ENCODE peak calls at places on chromosome 19, in seven cellular contexts. P, V, M, W, N, U and Z are unnamed samples.

GRCh38 chr19:7850975-7851622 is 21.1 kb downstream of the EVI5L start:
- DNase-seq in P (no peak), V (no peak), M (no peak), W (no peak), N (no peak), U (no peak), Z (no peak)

GRCh38 chr19:2164020-2164988 is 571 bp downstream of the DOT1L start:
- DNase-seq in P (peak), V (peak), M (no peak), W (no peak), N (no peak), U (peak), Z (no peak)

GRCh38 chr19:29524912-29525870 is 603 bp upstream of the VSTM2B start:
- DNase-seq in P (no peak), V (peak), M (no peak), W (no peak), N (no peak), U (peak), Z (peak)

GRCh38 chr19:39248806-39249205 is at the start of gene IFNL4:
- DNase-seq in P (no peak), V (no peak), M (no peak), W (no peak), N (no peak), U (peak), Z (no peak)

GRCh38 chr19:39966617-39967016 is 4.3 kb upstream of the PSMC4 start:
- DNase-seq in P (no peak), V (no peak), M (no peak), W (no peak), N (no peak), U (no peak), Z (no peak)

GRCh38 chr19:2540646-2541454 is 64.9 kb downstream of the GADD45B start:
- DNase-seq in P (peak), V (peak), M (no peak), W (peak), N (peak), U (peak), Z (no peak)

GRCh38 chr19:1016647-1017114 is 4.2 kb downstream of the TMEM259 start:
- DNase-seq in P (no peak), V (no peak), M (no peak), W (no peak), N (no peak), U (no peak), Z (no peak)

GRCh38 chr19:19711934-19712828 is 20.7 kb downstream of the ZNF14 start:
- DNase-seq in P (no peak), V (no peak), M (no peak), W (no peak), N (no peak), U (no peak), Z (no peak)

GRCh38 chr19:46730187-46730586 is 13.3 kb upstream of the PRKD2 start:
- DNase-seq in P (no peak), V (no peak), M (no peak), W (no peak), N (no peak), U (no peak), Z (no peak)

GRCh38 chr19:4557186-4557970 is 2.1 kb downstream of the SEMA6B start:
- DNase-seq in P (peak), V (no peak), M (peak), W (no peak), N (no peak), U (no peak), Z (no peak)

GRCh38 chr19:1267441-1268391 is 1.4 kb upstream of the CIRBP start:
- DNase-seq in P (no peak), V (no peak), M (no peak), W (peak), N (peak), U (no peak), Z (no peak)

GRCh38 chr19:15223649-15224371 is 8.4 kb downstream of the EPHX3 start:
- DNase-seq in P (no peak), V (no peak), M (no peak), W (no peak), N (no peak), U (no peak), Z (no peak)

GRCh38 chr19:39778763-39779162 is at the start of gene LEUTX:
- DNase-seq in P (no peak), V (no peak), M (no peak), W (no peak), N (no peak), U (no peak), Z (peak)

GRCh38 chr19:19341026-19341425 is 20.4 kb downstream of the MAU2 start:
- DNase-seq in P (no peak), V (no peak), M (no peak), W (no peak), N (no peak), U (no peak), Z (no peak)

GRCh38 chr19:7349231-7349591 is 474 bp downstream of the ARHGEF18 start:
- DNase-seq in P (no peak), V (no peak), M (no peak), W (no peak), N (no peak), U (peak), Z (peak)

GRCh38 chr19:56076413-56076998 is 44.6 kb downstream of the ZNF787 start:
- DNase-seq in P (peak), V (peak), M (peak), W (peak), N (peak), U (no peak), Z (no peak)

GRCh38 chr19:1074512-1075283 is 7.7 kb downstream of the ARHGAP45 start:
- DNase-seq in P (peak), V (no peak), M (peak), W (peak), N (peak), U (peak), Z (peak)

GRCh38 chr19:6522712-6523111 is 8.1 kb upstream of the TNFSF9 start:
- DNase-seq in P (no peak), V (no peak), M (no peak), W (no peak), N (no peak), U (no peak), Z (no peak)

GRCh38 chr19:33366127-33366526 is 7.4 kb upstream of the CEBPG start:
- DNase-seq in P (no peak), V (no peak), M (no peak), W (no peak), N (no peak), U (no peak), Z (no peak)

GRCh38 chr19:49924004-49924880 is 4.8 kb upstream of the ATF5 start:
- DNase-seq in P (no peak), V (peak), M (no peak), W (no peak), N (no peak), U (peak), Z (no peak)

GRCh38 chr19:3007975-3008374 is 21.1 kb downstream of the TLE2 start:
- DNase-seq in P (no peak), V (no peak), M (no peak), W (no peak), N (no peak), U (no peak), Z (no peak)

GRCh38 chr19:28374971-28375370 is 838.0 kb downstream of the UQCRFS1 start:
- DNase-seq in P (no peak), V (no peak), M (no peak), W (no peak), N (no peak), U (no peak), Z (no peak)

GRCh38 chr19:40192758-40193586 is 1.7 kb downstream of the MAP3K10 start:
- DNase-seq in P (no peak), V (no peak), M (no peak), W (no peak), N (no peak), U (no peak), Z (no peak)

GRCh38 chr19:31071157-31071855 is 277.9 kb downstream of the TSHZ3 start:
- DNase-seq in P (no peak), V (no peak), M (no peak), W (no peak), N (no peak), U (no peak), Z (no peak)

GRCh38 chr19:1449467-1450442 is at the start of gene APC2:
- DNase-seq in P (no peak), V (peak), M (peak), W (no peak), N (no peak), U (no peak), Z (peak)

GRCh38 chr19:42286349-42287016 is 15.4 kb upstream of the PRR19 start:
- DNase-seq in P (no peak), V (no peak), M (peak), W (peak), N (peak), U (peak), Z (no peak)

GRCh38 chr19:39032164-39032918 is at the start of gene FBXO27:
- DNase-seq in P (peak), V (peak), M (peak), W (peak), N (no peak), U (peak), Z (peak)

GRCh38 chr19:44807652-44808462 is 1.0 kb upstream of the BCAM start:
- DNase-seq in P (peak), V (peak), M (peak), W (peak), N (peak), U (peak), Z (peak)
- TF ChIP-seq CTCF in P (peak), V (peak), M (peak), W (peak), N (peak), U (peak), Z (no peak)

GRCh38 chr19:52993342-52994178 is 20.2 kb upstream of the ERVV-1 start:
- DNase-seq in P (peak), V (peak), M (peak), W (peak), N (peak), U (peak), Z (peak)
- TF ChIP-seq CTCF in P (peak), V (peak), M (peak), W (peak), N (peak), U (peak), Z (peak)

GRCh38 chr19:37975071-37975470 is 68.1 kb downstream of the SIPA1L3 start:
- DNase-seq in P (no peak), V (no peak), M (no peak), W (no peak), N (no peak), U (no peak), Z (peak)
- TF ChIP-seq CTCF in P (no peak), V (no peak), M (no peak), W (no peak), N (no peak), U (no peak), Z (no peak)

DNA sequence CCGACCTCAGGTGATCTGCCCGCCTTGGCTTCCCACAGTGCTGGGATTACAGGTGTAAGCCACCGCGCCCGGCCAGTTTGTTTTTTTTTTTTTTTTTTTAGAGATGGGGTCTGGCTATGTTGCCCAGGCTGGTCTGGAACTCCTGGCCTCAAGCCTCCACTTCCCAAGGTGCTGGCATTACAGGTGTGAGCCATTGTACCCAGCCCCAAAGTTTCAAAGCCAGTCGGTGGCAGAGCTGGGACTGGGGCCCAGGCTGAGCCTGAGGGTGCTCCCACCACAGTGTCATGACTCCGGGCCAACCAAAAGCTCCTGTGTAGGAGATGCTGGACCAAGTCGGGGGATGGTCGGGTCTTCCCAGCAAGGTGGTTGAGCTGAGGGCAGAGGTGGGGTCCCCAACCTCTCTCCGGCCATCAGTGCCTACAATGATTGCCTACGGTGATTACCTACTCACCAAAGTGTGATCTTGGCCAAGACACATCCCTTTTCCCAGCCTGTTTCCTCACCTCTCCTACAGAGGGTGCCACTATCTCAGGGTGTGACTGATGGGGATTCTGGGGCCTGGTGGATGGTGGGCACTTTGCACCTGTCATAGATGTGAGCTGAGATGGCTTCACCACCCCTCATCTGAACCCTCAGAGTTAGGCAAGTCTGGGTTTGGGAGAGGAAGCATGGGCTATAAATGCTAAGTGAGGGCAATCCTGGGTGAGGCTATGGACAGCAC is 5.9 kb upstream of the SAMD1 start:
- DNase-seq in P (no peak), V (no peak), M (no peak), W (no peak), N (no peak), U (no peak), Z (no peak)
- TF ChIP-seq CTCF in P (no peak), V (no peak), M (no peak), W (no peak), N (no peak), U (no peak), Z (no peak)

DNA sequence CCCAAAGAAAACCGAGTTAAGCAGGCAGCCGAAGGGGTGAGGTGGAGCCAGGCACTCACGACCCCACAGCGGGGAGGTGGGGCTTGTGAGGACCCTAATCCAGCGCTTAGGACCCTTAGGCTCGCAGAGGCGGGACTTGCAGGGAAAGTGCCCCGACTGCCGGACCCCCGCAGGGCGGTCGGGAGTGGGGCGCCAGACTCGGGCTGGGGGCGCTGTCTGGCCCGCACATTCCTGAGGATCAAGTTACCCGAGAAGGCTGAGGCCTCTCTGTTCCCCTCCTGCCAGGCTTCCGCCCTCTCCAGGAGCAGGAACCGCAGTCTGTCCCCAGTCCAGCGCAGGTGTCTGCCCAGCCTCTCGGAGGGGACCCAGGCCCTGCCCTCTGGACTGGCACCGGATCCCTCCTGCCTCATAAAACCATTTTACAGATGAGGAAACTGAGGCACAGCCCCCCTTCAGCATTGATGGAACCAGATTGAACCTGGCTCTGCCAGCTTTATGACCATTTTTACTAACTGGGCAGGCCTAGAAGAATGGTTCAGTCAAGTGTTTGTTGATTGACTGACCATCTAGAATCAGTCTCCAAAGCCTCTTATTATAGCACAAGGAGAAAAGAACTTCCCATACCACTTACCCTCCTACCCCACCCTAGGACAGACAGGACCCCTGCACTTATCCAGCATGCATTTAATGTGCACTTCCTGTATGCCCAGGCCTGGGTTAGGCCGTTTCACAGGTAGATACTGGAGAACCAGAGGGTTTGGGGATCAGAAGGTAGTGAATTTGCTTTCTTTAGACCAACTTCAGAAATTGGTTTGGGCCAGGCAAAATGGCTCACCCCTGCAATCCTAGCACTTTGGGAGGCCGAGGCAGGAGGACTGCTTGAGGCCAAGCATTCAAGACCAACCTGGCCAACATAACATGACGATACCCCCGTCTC is 6.7 kb upstream of the JUND start:
- DNase-seq in P (no peak), V (no peak), M (no peak), W (no peak), N (no peak), U (no peak), Z (no peak)
- TF ChIP-seq CTCF in P (no peak), V (no peak), M (no peak), W (no peak), N (no peak), U (no peak), Z (no peak)

GRCh38 chr19:17078920-17079709 is 3.5 kb downstream of the MYO9B start:
- DNase-seq in P (no peak), V (no peak), M (no peak), W (no peak), N (no peak), U (no peak), Z (no peak)

GRCh38 chr19:17078038-17078919 is 2.7 kb downstream of the MYO9B start:
- DNase-seq in P (no peak), V (no peak), M (no peak), W (no peak), N (no peak), U (no peak), Z (no peak)

GRCh38 chr19:17079710-17080440 is 4.3 kb downstream of the MYO9B start:
- DNase-seq in P (peak), V (peak), M (peak), W (peak), N (no peak), U (no peak), Z (peak)

GRCh38 chr19:17081672-17082630 is 6.4 kb downstream of the MYO9B start:
- DNase-seq in P (no peak), V (peak), M (no peak), W (peak), N (no peak), U (no peak), Z (no peak)

GRCh38 chr19:17080441-17080803 is 4.8 kb downstream of the MYO9B start:
- DNase-seq in P (no peak), V (no peak), M (no peak), W (no peak), N (no peak), U (no peak), Z (no peak)
- TF ChIP-seq CTCF in P (no peak), V (no peak), M (no peak), W (no peak), N (no peak), U (no peak), Z (no peak)